ENCODE peak calls at places on chromosomes 2 and 18, in six cellular contexts. L, H, C, U, M and R are unnamed samples. For H3K4me1, the result is how much of the 10 kb centered on the place peaks cover.

GRCh38 chr2:1609040-1609439 is 135.3 kb downstream of the PXDN start:
- DNase-seq in H (no peak), U (no peak), L (no peak), C (no peak), M (no peak), R (no peak)

GRCh38 chr2:187302619-187303018 is 145.4 kb downstream of the CALCRL start:
- DNase-seq in L (no peak), H (no peak), M (no peak), U (no peak), C (no peak), R (no peak)

GRCh38 chr2:33236457-33236856 is 240.0 kb upstream of the RASGRP3 start:
- DNase-seq in C (no peak), L (no peak), M (no peak), H (no peak), U (no peak), R (no peak)

GRCh38 chr2:109279243-109279860 is 150.3 kb downstream of the SH3RF3 start:
- DNase-seq in L (no peak), M (no peak), H (no peak), C (no peak), U (no peak), R (no peak)

GRCh38 chr2:47056374-47056773 is 98.7 kb downstream of the STPG4 start:
- DNase-seq in L (no peak), M (peak), U (no peak), H (no peak), C (peak), R (peak)

GRCh38 chr18:77439888-77440287 is 190.2 kb downstream of the GALR1 start:
- DNase-seq in M (no peak), H (no peak), U (no peak), L (no peak), C (no peak), R (no peak)

GRCh38 chr18:63890950-63891304 is 3.4 kb downstream of the SERPINB2 start:
- DNase-seq in C (no peak), U (no peak), L (no peak), H (no peak), M (no peak), R (no peak)

GRCh38 chr18:79601234-79601633 is 78.4 kb upstream of the CTDP1 start:
- DNase-seq in U (no peak), L (peak), C (peak), H (no peak), M (no peak), R (no peak)

GRCh38 chr2:188050716-188051115 is 241.0 kb upstream of the GULP1 start:
- DNase-seq in L (no peak), U (no peak), C (no peak), M (no peak), H (no peak), R (no peak)

GRCh38 chr18:76491436-76491800 is 3.6 kb downstream of the ZNF516 start:
- DNase-seq in H (no peak), U (peak), L (peak), M (peak), C (peak), R (peak)

GRCh38 chr2:128390256-128390990 is 71.8 kb upstream of the HS6ST1 start:
- DNase-seq in M (no peak), C (peak), U (no peak), H (no peak), L (no peak), R (peak)

GRCh38 chr2:205496777-205497176 is 185.5 kb upstream of the NRP2 start:
- DNase-seq in L (no peak), M (no peak), H (no peak), U (no peak), C (no peak), R (no peak)

GRCh38 chr2:28134262-28134812 is 243.8 kb downstream of the BABAM2 start:
- DNase-seq in L (peak), C (no peak), U (peak), H (no peak), M (no peak), R (no peak)

GRCh38 chr2:51263921-51264320 is 232.0 kb upstream of the NRXN1 start:
- DNase-seq in M (no peak), C (no peak), L (no peak), H (no peak), U (no peak), R (no peak)

GRCh38 chr2:233384811-233385488 is 30.7 kb downstream of the DGKD start:
- DNase-seq in U (no peak), C (no peak), H (no peak), L (no peak), M (no peak), R (peak)

GRCh38 chr18:3089579-3089978 is 76.6 kb upstream of the LPIN2 start:
- DNase-seq in L (no peak), H (no peak), U (no peak), C (no peak), M (no peak), R (no peak)

GRCh38 chr2:136874258-136874657 is 108.9 kb downstream of the THSD7B start:
- DNase-seq in H (no peak), C (no peak), U (no peak), L (no peak), M (no peak), R (no peak)

GRCh38 chr18:24590946-24591345 is 130.5 kb downstream of the HRH4 start:
- DNase-seq in L (no peak), M (no peak), U (no peak), C (no peak), H (no peak), R (no peak)

GRCh38 chr18:659597-659996 is 2.1 kb downstream of the TYMS start:
- DNase-seq in U (no peak), C (no peak), H (no peak), M (no peak), L (no peak), R (no peak)

GRCh38 chr2:236177967-236178909 is 10.1 kb upstream of the GBX2 start:
- DNase-seq in M (peak), L (no peak), U (peak), H (peak), C (peak), R (no peak)

GRCh38 chr2:202164409-202164808 is 74.0 kb downstream of the SUMO1 start:
- DNase-seq in H (no peak), M (no peak), C (no peak), L (no peak), U (no peak), R (no peak)

GRCh38 chr2:84816426-84817026 is 64.4 kb downstream of the TRABD2A start:
- DNase-seq in L (no peak), H (no peak), M (no peak), C (no peak), U (no peak), R (no peak)

GRCh38 chr2:226387499-226387942 is 412.1 kb downstream of the IRS1 start:
- DNase-seq in L (no peak), U (no peak), C (no peak), H (no peak), M (no peak), R (no peak)

GRCh38 chr2:71101656-71102055 is 28.4 kb downstream of the MCEE start:
- DNase-seq in C (no peak), M (no peak), U (no peak), L (no peak), H (no peak), R (no peak)

GRCh38 chr2:12424820-12425219 is 291.9 kb upstream of the TRIB2 start:
- DNase-seq in U (no peak), C (no peak), H (no peak), M (no peak), L (no peak), R (no peak)

GRCh38 chr2:199988176-199988575 is 32.8 kb downstream of the MAIP1 start:
- DNase-seq in U (no peak), L (no peak), H (no peak), M (no peak), C (no peak), R (no peak)

GRCh38 chr2:238939074-238939473 is 91.2 kb downstream of the TWIST2 start:
- DNase-seq in H (no peak), L (no peak), U (peak), C (peak), M (no peak), R (no peak)

GRCh38 chr2:86053166-86053565 is 52.5 kb downstream of the POLR1A start:
- DNase-seq in M (no peak), H (no peak), U (no peak), C (no peak), L (no peak), R (no peak)

GRCh38 chr18:48729421-48729820 is 190.6 kb downstream of the CTIF start:
- DNase-seq in L (no peak), C (no peak), H (no peak), U (no peak), M (no peak), R (no peak)

GRCh38 chr2:45177870-45178269 is 168.6 kb upstream of the SIX2 start:
- DNase-seq in M (no peak), U (no peak), C (no peak), H (no peak), L (no peak), R (no peak)

GRCh38 chr2:109497911-109498870 is 115.6 kb downstream of the SEPTIN10 start:
- DNase-seq in U (no peak), C (no peak), L (no peak), M (no peak), H (no peak), R (no peak)

GRCh38 chr18:8247700-8248099 is 361.5 kb upstream of the RAB12 start:
- DNase-seq in H (no peak), C (no peak), U (no peak), L (no peak), M (no peak), R (no peak)

GRCh38 chr2:26230806-26231205 is 13.6 kb downstream of the HADHA start:
- DNase-seq in L (no peak), H (no peak), U (no peak), C (no peak), M (no peak), R (no peak)

GRCh38 chr2:26238301-26238958 is 6.0 kb downstream of the HADHA start:
- DNase-seq in H (no peak), L (no peak), C (no peak), U (no peak), M (no peak), R (no peak)

GRCh38 chr2:26237868-26238267 is 6.6 kb downstream of the HADHA start:
- DNase-seq in H (no peak), L (no peak), C (no peak), M (no peak), U (no peak), R (no peak)

GRCh38 chr2:26229595-26229994 is 14.8 kb downstream of the HADHA start:
- DNase-seq in C (no peak), M (no peak), L (no peak), U (no peak), H (no peak), R (no peak)

GRCh38 chr2:26235089-26235488 is 9.3 kb downstream of the HADHA start:
- DNase-seq in H (no peak), M (no peak), U (no peak), C (no peak), L (no peak), R (no peak)
- TF ChIP-seq CTCF in H (peak), M (peak), U (no peak), C (peak), L (peak), R (no peak)

DNA sequence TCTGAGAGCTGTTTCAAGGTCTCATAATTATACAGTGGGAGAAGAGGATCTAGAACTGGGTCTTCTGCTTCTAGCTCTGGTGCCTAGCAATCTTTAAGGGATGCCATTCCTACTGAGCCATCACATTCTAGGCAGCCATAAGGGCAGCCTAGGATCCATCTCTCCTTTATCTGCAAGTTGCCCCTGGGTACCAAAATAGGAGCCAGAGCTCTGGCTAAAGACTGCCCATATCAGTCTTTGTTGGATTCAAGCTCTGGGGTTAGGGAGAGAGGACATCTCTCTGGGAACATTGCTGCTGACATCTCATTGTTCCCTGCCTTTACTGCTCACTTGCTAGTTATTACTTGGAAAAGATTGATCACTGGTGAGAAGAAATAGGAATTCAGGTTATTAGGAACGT is 102.3 kb downstream of the CDC42EP3 start:
- DNase-seq in C (no peak), L (no peak), H (no peak), M (no peak), U (no peak), R (no peak)
- H3K4me1 ChIP-seq in C (under half), L (under half), H (under half), M (half or more), U (under half), R (under half)

DNA sequence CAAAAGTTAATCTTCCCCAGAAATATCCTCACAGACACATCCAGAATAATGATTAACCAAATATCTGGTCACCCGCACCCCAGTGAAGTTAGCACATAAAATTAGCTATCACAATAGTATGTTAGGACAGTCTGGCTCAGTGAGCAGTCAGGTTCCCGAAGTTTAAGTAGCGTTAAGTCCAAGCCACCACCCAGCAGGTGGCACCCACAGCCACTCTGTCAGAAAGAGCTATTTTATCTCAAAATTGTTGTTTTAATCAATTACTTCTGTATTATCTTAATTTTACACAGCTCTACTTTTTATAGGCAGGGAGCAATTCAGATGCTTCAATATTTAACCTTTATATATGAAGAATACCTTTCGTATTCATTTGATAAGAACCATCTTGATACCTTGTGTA is 537.5 kb downstream of the MBD2 start:
- DNase-seq in C (no peak), M (no peak), U (no peak), H (no peak), L (no peak), R (no peak)
- TF ChIP-seq CTCF in C (no peak), M (no peak), U (no peak), H (no peak), L (no peak), R (no peak)

DNA sequence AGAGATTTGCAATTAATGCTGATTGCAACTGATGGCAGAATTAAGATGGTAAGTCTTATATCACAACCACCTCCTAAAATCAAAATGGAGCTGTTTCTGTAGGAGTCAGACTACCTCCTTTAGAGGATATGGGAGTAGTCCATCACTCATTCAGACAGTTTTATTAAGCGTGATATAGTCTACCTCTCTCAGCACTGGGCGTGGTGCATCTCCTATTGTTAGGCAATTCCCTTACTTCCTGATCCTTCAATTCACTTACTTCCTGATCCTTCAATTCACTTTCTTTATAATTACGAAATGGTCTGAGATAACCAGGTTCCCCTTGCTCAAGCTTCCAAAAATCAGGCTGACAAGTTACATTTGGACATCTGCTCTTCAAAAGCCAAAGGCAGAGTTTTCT is 31.9 kb downstream of the ATP8B1 start:
- DNase-seq in H (no peak), U (peak), C (no peak), M (no peak), L (no peak), R (no peak)
- H3K4me1 ChIP-seq in H (half or more), U (under half), C (under half), M (under half), L (under half), R (under half)

GRCh38 chr2:216431457-216431856 is 19.2 kb downstream of the SMARCAL1 start:
- DNase-seq in L (no peak), C (no peak), M (no peak), H (no peak), U (no peak), R (no peak)
- TF ChIP-seq CTCF in L (no peak), C (no peak), M (no peak), H (no peak), U (no peak), R (no peak)

DNA sequence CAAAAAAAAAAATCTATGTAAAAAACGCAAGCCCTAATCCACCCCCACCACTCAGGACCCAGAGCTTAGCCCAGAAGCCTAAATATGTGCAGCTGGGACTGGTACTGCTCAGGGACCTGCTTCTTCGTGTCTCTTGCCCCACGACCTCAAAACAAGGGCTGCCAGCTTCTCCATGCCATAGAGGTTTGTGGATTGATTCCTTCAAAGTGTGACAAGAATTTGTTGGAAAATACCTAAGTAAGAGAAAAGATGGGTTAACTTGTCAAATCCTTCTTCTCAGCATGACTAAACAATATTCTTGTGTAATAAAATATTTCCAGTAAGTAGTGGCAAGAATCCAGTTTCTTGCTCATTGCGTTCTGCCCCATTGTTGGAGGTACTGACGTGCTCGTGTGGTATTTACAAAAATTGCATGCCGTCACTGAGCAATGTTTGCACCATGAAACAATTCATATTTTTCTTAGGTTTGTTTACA is 825 bp upstream of the SCYGR1 start:
- DNase-seq in U (no peak), C (no peak), H (no peak), M (no peak), L (no peak), R (no peak)
- H3K4me1 ChIP-seq in U (under half), C (under half), H (under half), M (under half), L (under half), R (under half)